ENCODE peak calls at places on chromosome 2, in nine cellular contexts. One of them, this sample, is unnamed.

GRCh38 chr2:227325824-227326195 is 759 bp downstream of the MFF start:
- DNase-seq in SK-MEL-5: peak
- DNase-seq in stimulated activated CD8-positive, alpha-beta memory T cell treated with anti-CD3 and anti-CD28 coated beads, Interleukin-4, amount 100 ng/mL, for 24 hours: no peak
- DNase-seq in HEK293T: peak
- DNase-seq in fibroblast of the conjunctiva: no peak
- DNase-seq in activated CD4-positive, alpha-beta memory T cell treated with anti-CD3 and anti-CD28 coated beads, Interleukin-2, amount 10 ng/mL, durations not matched to agents 7 days and 5 days: no peak
- DNase-seq in iPS DF 6.9: no peak
- DNase-seq in GOT3: no peak
- DNase-seq in A549: peak
- DNase-seq in this sample: peak

GRCh38 chr2:46813046-46813445 is 102.6 kb downstream of the MCFD2 start:
- DNase-seq in iPS DF 6.9: no peak
- DNase-seq in fibroblast of the conjunctiva: no peak
- DNase-seq in A549: no peak
- DNase-seq in HEK293T: peak
- DNase-seq in SK-MEL-5: no peak
- DNase-seq in activated CD4-positive, alpha-beta memory T cell treated with anti-CD3 and anti-CD28 coated beads, Interleukin-2, amount 10 ng/mL, durations not matched to agents 7 days and 5 days: no peak
- DNase-seq in GOT3: no peak
- DNase-seq in stimulated activated CD8-positive, alpha-beta memory T cell treated with anti-CD3 and anti-CD28 coated beads, Interleukin-4, amount 100 ng/mL, for 24 hours: no peak
- DNase-seq in this sample: no peak

GRCh38 chr2:218334531-218334930 is 22.1 kb upstream of the CATIP start:
- DNase-seq in HEK293T: no peak
- DNase-seq in activated CD4-positive, alpha-beta memory T cell treated with anti-CD3 and anti-CD28 coated beads, Interleukin-2, amount 10 ng/mL, durations not matched to agents 7 days and 5 days: no peak
- DNase-seq in iPS DF 6.9: no peak
- DNase-seq in SK-MEL-5: no peak
- DNase-seq in A549: no peak
- DNase-seq in fibroblast of the conjunctiva: no peak
- DNase-seq in stimulated activated CD8-positive, alpha-beta memory T cell treated with anti-CD3 and anti-CD28 coated beads, Interleukin-4, amount 100 ng/mL, for 24 hours: no peak
- DNase-seq in GOT3: no peak
- DNase-seq in this sample: no peak

GRCh38 chr2:100577777-100578176 is 15.0 kb downstream of the PDCL3 start:
- DNase-seq in GOT3: no peak
- DNase-seq in iPS DF 6.9: no peak
- DNase-seq in HEK293T: no peak
- DNase-seq in SK-MEL-5: no peak
- DNase-seq in fibroblast of the conjunctiva: no peak
- DNase-seq in A549: peak
- DNase-seq in activated CD4-positive, alpha-beta memory T cell treated with anti-CD3 and anti-CD28 coated beads, Interleukin-2, amount 10 ng/mL, durations not matched to agents 7 days and 5 days: no peak
- DNase-seq in stimulated activated CD8-positive, alpha-beta memory T cell treated with anti-CD3 and anti-CD28 coated beads, Interleukin-4, amount 100 ng/mL, for 24 hours: no peak
- DNase-seq in this sample: peak

GRCh38 chr2:105515581-105516415 is 116.9 kb upstream of the FHL2 start:
- DNase-seq in SK-MEL-5: no peak
- DNase-seq in A549: no peak
- DNase-seq in HEK293T: no peak
- DNase-seq in fibroblast of the conjunctiva: no peak
- DNase-seq in activated CD4-positive, alpha-beta memory T cell treated with anti-CD3 and anti-CD28 coated beads, Interleukin-2, amount 10 ng/mL, durations not matched to agents 7 days and 5 days: no peak
- DNase-seq in iPS DF 6.9: no peak
- DNase-seq in GOT3: no peak
- DNase-seq in stimulated activated CD8-positive, alpha-beta memory T cell treated with anti-CD3 and anti-CD28 coated beads, Interleukin-4, amount 100 ng/mL, for 24 hours: no peak
- DNase-seq in this sample: no peak

GRCh38 chr2:156896294-156896693 is 361.2 kb upstream of the GALNT5 start:
- DNase-seq in iPS DF 6.9: no peak
- DNase-seq in SK-MEL-5: no peak
- DNase-seq in A549: no peak
- DNase-seq in stimulated activated CD8-positive, alpha-beta memory T cell treated with anti-CD3 and anti-CD28 coated beads, Interleukin-4, amount 100 ng/mL, for 24 hours: no peak
- DNase-seq in HEK293T: no peak
- DNase-seq in fibroblast of the conjunctiva: no peak
- DNase-seq in GOT3: no peak
- DNase-seq in activated CD4-positive, alpha-beta memory T cell treated with anti-CD3 and anti-CD28 coated beads, Interleukin-2, amount 10 ng/mL, durations not matched to agents 7 days and 5 days: peak
- DNase-seq in this sample: no peak

GRCh38 chr2:634041-634440 is 43.2 kb downstream of the TMEM18 start:
- DNase-seq in stimulated activated CD8-positive, alpha-beta memory T cell treated with anti-CD3 and anti-CD28 coated beads, Interleukin-4, amount 100 ng/mL, for 24 hours: no peak
- DNase-seq in SK-MEL-5: no peak
- DNase-seq in fibroblast of the conjunctiva: no peak
- DNase-seq in activated CD4-positive, alpha-beta memory T cell treated with anti-CD3 and anti-CD28 coated beads, Interleukin-2, amount 10 ng/mL, durations not matched to agents 7 days and 5 days: no peak
- DNase-seq in GOT3: no peak
- DNase-seq in HEK293T: no peak
- DNase-seq in A549: no peak
- DNase-seq in iPS DF 6.9: no peak
- DNase-seq in this sample: no peak

GRCh38 chr2:196980498-196980897 is 54.0 kb upstream of the PGAP1 start:
- DNase-seq in A549: no peak
- DNase-seq in HEK293T: no peak
- DNase-seq in fibroblast of the conjunctiva: no peak
- DNase-seq in stimulated activated CD8-positive, alpha-beta memory T cell treated with anti-CD3 and anti-CD28 coated beads, Interleukin-4, amount 100 ng/mL, for 24 hours: no peak
- DNase-seq in activated CD4-positive, alpha-beta memory T cell treated with anti-CD3 and anti-CD28 coated beads, Interleukin-2, amount 10 ng/mL, durations not matched to agents 7 days and 5 days: no peak
- DNase-seq in SK-MEL-5: no peak
- DNase-seq in iPS DF 6.9: no peak
- DNase-seq in GOT3: no peak
- DNase-seq in this sample: no peak

GRCh38 chr2:132400169-132400900 is 16.3 kb upstream of the GPR39 start:
- DNase-seq in iPS DF 6.9: no peak
- DNase-seq in HEK293T: no peak
- DNase-seq in A549: peak
- DNase-seq in stimulated activated CD8-positive, alpha-beta memory T cell treated with anti-CD3 and anti-CD28 coated beads, Interleukin-4, amount 100 ng/mL, for 24 hours: no peak
- DNase-seq in SK-MEL-5: no peak
- DNase-seq in GOT3: no peak
- DNase-seq in activated CD4-positive, alpha-beta memory T cell treated with anti-CD3 and anti-CD28 coated beads, Interleukin-2, amount 10 ng/mL, durations not matched to agents 7 days and 5 days: no peak
- DNase-seq in fibroblast of the conjunctiva: no peak
- DNase-seq in this sample: no peak

GRCh38 chr2:174335605-174336402 is 1.1 kb downstream of the SP9 start:
- DNase-seq in GOT3: no peak
- DNase-seq in fibroblast of the conjunctiva: no peak
- DNase-seq in A549: peak
- DNase-seq in HEK293T: peak
- DNase-seq in activated CD4-positive, alpha-beta memory T cell treated with anti-CD3 and anti-CD28 coated beads, Interleukin-2, amount 10 ng/mL, durations not matched to agents 7 days and 5 days: no peak
- DNase-seq in iPS DF 6.9: no peak
- DNase-seq in stimulated activated CD8-positive, alpha-beta memory T cell treated with anti-CD3 and anti-CD28 coated beads, Interleukin-4, amount 100 ng/mL, for 24 hours: no peak
- DNase-seq in SK-MEL-5: peak
- DNase-seq in this sample: peak

GRCh38 chr2:222693837-222694236 is 22.4 kb downstream of the MOGAT1 start:
- DNase-seq in SK-MEL-5: peak
- DNase-seq in A549: peak
- DNase-seq in activated CD4-positive, alpha-beta memory T cell treated with anti-CD3 and anti-CD28 coated beads, Interleukin-2, amount 10 ng/mL, durations not matched to agents 7 days and 5 days: no peak
- DNase-seq in GOT3: no peak
- DNase-seq in fibroblast of the conjunctiva: no peak
- DNase-seq in stimulated activated CD8-positive, alpha-beta memory T cell treated with anti-CD3 and anti-CD28 coated beads, Interleukin-4, amount 100 ng/mL, for 24 hours: no peak
- DNase-seq in HEK293T: peak
- DNase-seq in iPS DF 6.9: no peak
- DNase-seq in this sample: no peak

GRCh38 chr2:183868153-183868552 is 730.2 kb upstream of the ZNF804A start:
- DNase-seq in HEK293T: no peak
- DNase-seq in activated CD4-positive, alpha-beta memory T cell treated with anti-CD3 and anti-CD28 coated beads, Interleukin-2, amount 10 ng/mL, durations not matched to agents 7 days and 5 days: no peak
- DNase-seq in SK-MEL-5: no peak
- DNase-seq in GOT3: no peak
- DNase-seq in fibroblast of the conjunctiva: no peak
- DNase-seq in stimulated activated CD8-positive, alpha-beta memory T cell treated with anti-CD3 and anti-CD28 coated beads, Interleukin-4, amount 100 ng/mL, for 24 hours: no peak
- DNase-seq in A549: no peak
- DNase-seq in iPS DF 6.9: no peak
- DNase-seq in this sample: no peak

GRCh38 chr2:27727257-27727656 is 44.3 kb upstream of the MRPL33 start:
- DNase-seq in activated CD4-positive, alpha-beta memory T cell treated with anti-CD3 and anti-CD28 coated beads, Interleukin-2, amount 10 ng/mL, durations not matched to agents 7 days and 5 days: no peak
- DNase-seq in SK-MEL-5: no peak
- DNase-seq in fibroblast of the conjunctiva: no peak
- DNase-seq in HEK293T: no peak
- DNase-seq in iPS DF 6.9: no peak
- DNase-seq in A549: no peak
- DNase-seq in stimulated activated CD8-positive, alpha-beta memory T cell treated with anti-CD3 and anti-CD28 coated beads, Interleukin-4, amount 100 ng/mL, for 24 hours: no peak
- DNase-seq in GOT3: no peak
- DNase-seq in this sample: no peak

GRCh38 chr2:218963597-218963996 is 4.1 kb downstream of the CDK5R2 start:
- DNase-seq in activated CD4-positive, alpha-beta memory T cell treated with anti-CD3 and anti-CD28 coated beads, Interleukin-2, amount 10 ng/mL, durations not matched to agents 7 days and 5 days: no peak
- DNase-seq in iPS DF 6.9: no peak
- DNase-seq in fibroblast of the conjunctiva: no peak
- DNase-seq in stimulated activated CD8-positive, alpha-beta memory T cell treated with anti-CD3 and anti-CD28 coated beads, Interleukin-4, amount 100 ng/mL, for 24 hours: no peak
- DNase-seq in SK-MEL-5: no peak
- DNase-seq in A549: no peak
- DNase-seq in GOT3: no peak
- DNase-seq in HEK293T: no peak
- DNase-seq in this sample: no peak

GRCh38 chr2:234843411-234843810 is 108.4 kb upstream of the SH3BP4 start:
- DNase-seq in HEK293T: no peak
- DNase-seq in stimulated activated CD8-positive, alpha-beta memory T cell treated with anti-CD3 and anti-CD28 coated beads, Interleukin-4, amount 100 ng/mL, for 24 hours: no peak
- DNase-seq in A549: no peak
- DNase-seq in activated CD4-positive, alpha-beta memory T cell treated with anti-CD3 and anti-CD28 coated beads, Interleukin-2, amount 10 ng/mL, durations not matched to agents 7 days and 5 days: no peak
- DNase-seq in fibroblast of the conjunctiva: no peak
- DNase-seq in iPS DF 6.9: no peak
- DNase-seq in SK-MEL-5: no peak
- DNase-seq in GOT3: no peak
- DNase-seq in this sample: no peak

GRCh38 chr2:120399889-120400240 is 53.9 kb downstream of the INHBB start:
- DNase-seq in activated CD4-positive, alpha-beta memory T cell treated with anti-CD3 and anti-CD28 coated beads, Interleukin-2, amount 10 ng/mL, durations not matched to agents 7 days and 5 days: peak
- DNase-seq in GOT3: no peak
- DNase-seq in fibroblast of the conjunctiva: no peak
- DNase-seq in SK-MEL-5: no peak
- DNase-seq in iPS DF 6.9: no peak
- DNase-seq in stimulated activated CD8-positive, alpha-beta memory T cell treated with anti-CD3 and anti-CD28 coated beads, Interleukin-4, amount 100 ng/mL, for 24 hours: no peak
- DNase-seq in A549: no peak
- DNase-seq in HEK293T: no peak
- DNase-seq in this sample: no peak

GRCh38 chr2:192749606-192750200 is 555.0 kb upstream of the TMEFF2 start:
- DNase-seq in HEK293T: peak
- DNase-seq in A549: peak
- DNase-seq in SK-MEL-5: peak
- DNase-seq in activated CD4-positive, alpha-beta memory T cell treated with anti-CD3 and anti-CD28 coated beads, Interleukin-2, amount 10 ng/mL, durations not matched to agents 7 days and 5 days: no peak
- DNase-seq in fibroblast of the conjunctiva: no peak
- DNase-seq in iPS DF 6.9: no peak
- DNase-seq in stimulated activated CD8-positive, alpha-beta memory T cell treated with anti-CD3 and anti-CD28 coated beads, Interleukin-4, amount 100 ng/mL, for 24 hours: no peak
- DNase-seq in GOT3: no peak
- DNase-seq in this sample: no peak

GRCh38 chr2:174744111-174744510 is 20.2 kb downstream of the CHRNA1 start:
- DNase-seq in A549: no peak
- DNase-seq in GOT3: no peak
- DNase-seq in stimulated activated CD8-positive, alpha-beta memory T cell treated with anti-CD3 and anti-CD28 coated beads, Interleukin-4, amount 100 ng/mL, for 24 hours: no peak
- DNase-seq in HEK293T: no peak
- DNase-seq in activated CD4-positive, alpha-beta memory T cell treated with anti-CD3 and anti-CD28 coated beads, Interleukin-2, amount 10 ng/mL, durations not matched to agents 7 days and 5 days: no peak
- DNase-seq in SK-MEL-5: no peak
- DNase-seq in iPS DF 6.9: no peak
- DNase-seq in fibroblast of the conjunctiva: no peak
- DNase-seq in this sample: no peak

GRCh38 chr2:135245055-135245454 is 193.0 kb downstream of the RAB3GAP1 start:
- DNase-seq in iPS DF 6.9: no peak
- DNase-seq in A549: peak
- DNase-seq in HEK293T: peak
- DNase-seq in fibroblast of the conjunctiva: no peak
- DNase-seq in stimulated activated CD8-positive, alpha-beta memory T cell treated with anti-CD3 and anti-CD28 coated beads, Interleukin-4, amount 100 ng/mL, for 24 hours: no peak
- DNase-seq in GOT3: no peak
- DNase-seq in activated CD4-positive, alpha-beta memory T cell treated with anti-CD3 and anti-CD28 coated beads, Interleukin-2, amount 10 ng/mL, durations not matched to agents 7 days and 5 days: peak
- DNase-seq in SK-MEL-5: peak
- DNase-seq in this sample: peak

GRCh38 chr2:127410871-127411396 is 7.3 kb upstream of the PROC start:
- DNase-seq in iPS DF 6.9: no peak
- DNase-seq in activated CD4-positive, alpha-beta memory T cell treated with anti-CD3 and anti-CD28 coated beads, Interleukin-2, amount 10 ng/mL, durations not matched to agents 7 days and 5 days: peak
- DNase-seq in HEK293T: no peak
- DNase-seq in stimulated activated CD8-positive, alpha-beta memory T cell treated with anti-CD3 and anti-CD28 coated beads, Interleukin-4, amount 100 ng/mL, for 24 hours: no peak
- DNase-seq in SK-MEL-5: peak
- DNase-seq in GOT3: no peak
- DNase-seq in fibroblast of the conjunctiva: no peak
- DNase-seq in A549: peak
- DNase-seq in this sample: no peak

GRCh38 chr2:143428700-143429099 is 299.5 kb downstream of the ARHGAP15 start:
- DNase-seq in SK-MEL-5: no peak
- DNase-seq in activated CD4-positive, alpha-beta memory T cell treated with anti-CD3 and anti-CD28 coated beads, Interleukin-2, amount 10 ng/mL, durations not matched to agents 7 days and 5 days: no peak
- DNase-seq in GOT3: no peak
- DNase-seq in fibroblast of the conjunctiva: no peak
- DNase-seq in iPS DF 6.9: no peak
- DNase-seq in HEK293T: no peak
- DNase-seq in stimulated activated CD8-positive, alpha-beta memory T cell treated with anti-CD3 and anti-CD28 coated beads, Interleukin-4, amount 100 ng/mL, for 24 hours: no peak
- DNase-seq in A549: no peak
- DNase-seq in this sample: no peak

GRCh38 chr2:44934962-44935853 is 6.3 kb upstream of the SIX3 start:
- DNase-seq in stimulated activated CD8-positive, alpha-beta memory T cell treated with anti-CD3 and anti-CD28 coated beads, Interleukin-4, amount 100 ng/mL, for 24 hours: no peak
- DNase-seq in iPS DF 6.9: no peak
- DNase-seq in GOT3: no peak
- DNase-seq in HEK293T: no peak
- DNase-seq in activated CD4-positive, alpha-beta memory T cell treated with anti-CD3 and anti-CD28 coated beads, Interleukin-2, amount 10 ng/mL, durations not matched to agents 7 days and 5 days: no peak
- DNase-seq in A549: no peak
- DNase-seq in fibroblast of the conjunctiva: no peak
- DNase-seq in SK-MEL-5: no peak
- DNase-seq in this sample: no peak

GRCh38 chr2:118940486-118941120 is 1.4 kb upstream of the MARCO start:
- DNase-seq in HEK293T: no peak
- DNase-seq in stimulated activated CD8-positive, alpha-beta memory T cell treated with anti-CD3 and anti-CD28 coated beads, Interleukin-4, amount 100 ng/mL, for 24 hours: no peak
- DNase-seq in SK-MEL-5: no peak
- DNase-seq in A549: no peak
- DNase-seq in iPS DF 6.9: no peak
- DNase-seq in fibroblast of the conjunctiva: no peak
- DNase-seq in activated CD4-positive, alpha-beta memory T cell treated with anti-CD3 and anti-CD28 coated beads, Interleukin-2, amount 10 ng/mL, durations not matched to agents 7 days and 5 days: no peak
- DNase-seq in GOT3: no peak
- DNase-seq in this sample: no peak

GRCh38 chr2:24359701-24360049 is 661 bp downstream of the ITSN2 start:
- DNase-seq in stimulated activated CD8-positive, alpha-beta memory T cell treated with anti-CD3 and anti-CD28 coated beads, Interleukin-4, amount 100 ng/mL, for 24 hours: peak
- DNase-seq in activated CD4-positive, alpha-beta memory T cell treated with anti-CD3 and anti-CD28 coated beads, Interleukin-2, amount 10 ng/mL, durations not matched to agents 7 days and 5 days: peak
- DNase-seq in GOT3: no peak
- DNase-seq in fibroblast of the conjunctiva: no peak
- DNase-seq in A549: no peak
- DNase-seq in iPS DF 6.9: no peak
- DNase-seq in SK-MEL-5: peak
- DNase-seq in HEK293T: peak
- DNase-seq in this sample: peak

This sample was measured in K562.